ENCODE peak calls at places on chromosomes 13 and 19, in seven cellular contexts. N is breast epithelium, U is K562, L is bronchial epithelial cell, J is esophagus squamous epithelium, Z is heart left ventricle, A is left ventricle myocardium inferior. K is an unnamed sample.

GRCh38 chr19:45256836-45257235 is 5.8 kb downstream of the MARK4 start:
- DNase-seq in N (no peak), U (no peak), L (no peak), J (no peak), Z (no peak), A (no peak), K (no peak)

GRCh38 chr19:51327066-51327985 is 14.6 kb downstream of the VSIG10L start:
- DNase-seq in N (no peak), U (peak; percentile 96), L (no peak), J (no peak), Z (no peak), A (peak; percentile 31), K (peak; percentile 45)

GRCh38 chr13:21661097-21661496 is 9.8 kb upstream of the FGF9 start:
- DNase-seq in N (no peak), U (no peak), L (no peak), J (no peak), Z (no peak), A (no peak), K (no peak)

GRCh38 chr13:93216122-93216521 is 10.5 kb upstream of the GPC6 start:
- DNase-seq in N (no peak), U (peak; percentile 14), L (no peak), J (no peak), Z (no peak), A (no peak), K (no peak)

GRCh38 chr13:69950160-69950559 is 157.5 kb upstream of the ATXN8OS start:
- DNase-seq in N (no peak), U (no peak), L (no peak), J (no peak), Z (no peak), A (no peak), K (no peak)

GRCh38 chr13:67281476-67281875 is 51.3 kb upstream of the PCDH9 start:
- DNase-seq in N (no peak), U (no peak), L (no peak), J (no peak), Z (no peak), A (no peak), K (no peak)

GRCh38 chr19:27905074-27905473 is 1307.9 kb downstream of the UQCRFS1 start:
- DNase-seq in N (no peak), U (no peak), L (no peak), J (no peak), Z (no peak), A (no peak), K (no peak)

GRCh38 chr13:97142452-97142851 is 79.7 kb upstream of the MBNL2 start:
- DNase-seq in N (no peak), U (peak; percentile 34), L (no peak), J (no peak), Z (peak; percentile 65), A (peak; percentile 26), K (peak; percentile 77)

GRCh38 chr19:39237200-39238184 is 7.3 kb downstream of the IFNL3 start:
- DNase-seq in N (peak; percentile 18), U (peak; percentile 37), L (no peak), J (no peak), Z (no peak), A (no peak), K (no peak)

GRCh38 chr13:110240943-110241342 is 66.0 kb downstream of the COL4A1 start:
- DNase-seq in N (no peak), U (no peak), L (no peak), J (no peak), Z (no peak), A (no peak), K (peak; percentile 12)

GRCh38 chr13:44697058-44697457 is 120.9 kb upstream of the TSC22D1 start:
- DNase-seq in N (no peak), U (peak; percentile 10), L (no peak), J (no peak), Z (no peak), A (no peak), K (no peak)

GRCh38 chr19:9768175-9769112 is at the start of gene ZNF846:
- DNase-seq in N (peak; percentile 92), U (peak; percentile 94), L (peak; percentile 88), J (peak; percentile 63), Z (peak; percentile 96), A (peak; percentile 93), K (peak; percentile 95)

GRCh38 chr13:94712287-94712811 is at the start of gene SOX21:
- DNase-seq in N (no peak), U (no peak), L (no peak), J (no peak), Z (no peak), A (no peak), K (no peak)

GRCh38 chr13:94713556-94714182 is 1.3 kb upstream of the SOX21 start:
- DNase-seq in N (no peak), U (no peak), L (no peak), J (no peak), Z (no peak), A (no peak), K (no peak)

GRCh38 chr13:94710881-94711560 is 1.3 kb downstream of the SOX21 start:
- DNase-seq in N (no peak), U (peak; percentile 62), L (no peak), J (no peak), Z (no peak), A (no peak), K (no peak)

GRCh38 chr13:94711561-94712286 is 621 bp downstream of the SOX21 start:
- DNase-seq in N (no peak), U (peak; percentile 39), L (no peak), J (no peak), Z (no peak), A (no peak), K (no peak)

DNA sequence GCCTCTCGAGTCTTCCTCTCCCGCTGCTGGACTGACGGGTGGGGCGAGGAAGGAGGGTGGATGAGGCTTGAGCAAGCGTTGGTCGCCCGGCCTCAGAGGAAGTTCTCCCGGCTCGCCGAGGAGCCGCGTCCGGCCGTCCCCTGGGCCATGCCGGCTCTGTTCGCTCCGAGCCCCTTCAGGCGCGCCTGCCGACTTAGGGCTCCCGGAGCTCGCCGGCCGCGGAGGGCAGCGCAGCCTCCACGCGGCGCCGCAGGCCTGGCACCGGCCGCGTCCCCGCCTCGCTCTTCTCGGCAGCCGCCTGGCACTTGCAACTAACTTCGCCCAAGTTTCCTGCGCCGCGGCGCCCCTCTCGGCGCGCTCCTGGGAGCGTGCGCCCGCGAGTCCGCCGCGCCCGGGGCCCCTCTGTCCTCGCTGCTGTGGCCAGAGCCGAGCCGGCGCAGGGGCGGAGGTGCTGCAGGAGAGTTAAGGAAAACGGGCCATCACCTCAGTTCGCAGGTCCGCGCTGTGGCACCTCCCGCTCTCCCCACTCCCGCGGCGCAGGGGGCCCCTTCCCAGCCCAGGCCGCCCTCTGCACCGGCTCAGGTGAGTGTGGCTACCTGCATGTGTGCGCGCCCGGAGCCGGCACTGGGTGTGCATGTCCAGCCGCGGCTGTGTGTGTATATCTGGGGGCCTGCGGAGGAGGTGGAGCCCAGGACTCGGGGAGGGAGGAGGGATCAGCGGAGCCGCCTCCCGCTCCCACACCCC is 639 bp upstream of the SOX21 start:
- DNase-seq in N (no peak), U (no peak), L (no peak), J (no peak), Z (no peak), A (no peak), K (no peak)
- H3K27me3 ChIP-seq in N (peaks cover 54% of the 10 kb centered on the region), U (peaks cover 13% of the 10 kb centered on the region), L (peaks cover 4% of the 10 kb centered on the region), J (peaks cover 5% of the 10 kb centered on the region), Z (peaks cover 95% of the 10 kb centered on the region), A (peaks cover 99% of the 10 kb centered on the region), K (peaks cover 61% of the 10 kb centered on the region)

DNA sequence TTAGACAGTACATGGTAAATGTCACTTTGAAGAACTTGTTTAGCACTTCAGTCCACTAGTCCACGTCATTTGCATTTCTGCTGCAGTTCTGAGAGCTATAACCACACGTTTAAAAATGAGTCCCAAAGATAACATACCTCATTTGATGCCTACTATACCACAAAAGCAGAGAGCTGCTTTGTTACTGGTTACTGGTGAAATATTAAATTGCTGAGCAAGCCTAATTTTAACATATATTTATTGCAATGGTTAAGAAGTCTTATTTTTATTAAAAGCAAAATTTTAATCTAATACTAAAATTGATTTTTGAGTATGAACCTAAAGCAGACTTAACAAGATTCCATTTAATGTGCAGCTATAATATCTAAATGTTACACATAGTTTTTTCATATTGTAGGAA is 1949.7 kb upstream of the PRR20A start:
- DNase-seq in N (no peak), U (no peak), L (no peak), J (no peak), Z (no peak), A (no peak), K (no peak)
- H3K36me3 ChIP-seq in N (no peaks in the 10 kb centered on the region), U (no peaks in the 10 kb centered on the region), L (no peaks in the 10 kb centered on the region), J (no peaks in the 10 kb centered on the region), Z (no peaks in the 10 kb centered on the region), A (no peaks in the 10 kb centered on the region), K (no peaks in the 10 kb centered on the region)

GRCh38 chr13:41509996-41510395 is 52.6 kb downstream of the RGCC start:
- DNase-seq in N (no peak), U (no peak), L (no peak), J (no peak), Z (no peak), A (no peak), K (no peak)

GRCh38 chr13:41503386-41503785 is 46.0 kb downstream of the RGCC start:
- DNase-seq in N (no peak), U (no peak), L (no peak), J (no peak), Z (no peak), A (no peak), K (no peak)

GRCh38 chr13:41505209-41505835 is 48.0 kb downstream of the RGCC start:
- DNase-seq in N (no peak), U (no peak), L (peak; percentile 68), J (no peak), Z (no peak), A (no peak), K (no peak)

GRCh38 chr13:41502676-41503075 is 45.3 kb downstream of the RGCC start:
- DNase-seq in N (no peak), U (no peak), L (no peak), J (no peak), Z (no peak), A (no peak), K (no peak)

DNA sequence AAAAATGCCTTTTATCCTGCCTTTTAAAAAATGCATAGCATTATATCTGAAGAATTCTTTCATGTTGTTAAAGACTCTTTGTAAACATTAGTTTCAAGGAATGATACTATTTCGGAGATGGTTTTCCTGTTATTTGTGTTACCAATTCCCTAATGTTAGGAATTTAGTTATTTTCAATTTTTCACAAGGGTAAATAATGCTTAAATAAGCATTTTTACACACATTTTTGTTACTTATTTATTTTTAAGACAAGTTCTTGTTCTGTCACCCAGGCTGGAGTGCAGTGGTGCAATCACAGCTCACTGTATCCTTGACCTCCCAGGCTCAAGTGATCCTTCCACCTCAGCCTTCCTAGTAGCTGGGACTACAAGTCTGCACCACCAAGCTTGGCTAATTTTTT is 49.0 kb downstream of the RGCC start:
- DNase-seq in N (no peak), U (no peak), L (no peak), J (no peak), Z (no peak), A (no peak), K (no peak)
- H3K27me3 ChIP-seq in N (no peaks in the 10 kb centered on the region), U (no peaks in the 10 kb centered on the region), L (no peaks in the 10 kb centered on the region), J (no peaks in the 10 kb centered on the region), Z (no peaks in the 10 kb centered on the region), A (no peaks in the 10 kb centered on the region), K (no peaks in the 10 kb centered on the region)

GRCh38 chr19:14450168-14450874 is 17.2 kb downstream of the PKN1 start:
- DNase-seq in N (no peak), U (peak; percentile 99), L (no peak), J (no peak), Z (no peak), A (no peak), K (peak; percentile 47)

GRCh38 chr19:14446336-14447036 is 13.4 kb downstream of the PKN1 start:
- DNase-seq in N (no peak), U (no peak), L (no peak), J (no peak), Z (no peak), A (no peak), K (no peak)

GRCh38 chr19:14449321-14449720 is 16.2 kb downstream of the PKN1 start:
- DNase-seq in N (no peak), U (no peak), L (peak; percentile 18), J (no peak), Z (no peak), A (no peak), K (no peak)

GRCh38 chr19:14450876-14451275 is 17.8 kb downstream of the PKN1 start:
- DNase-seq in N (no peak), U (no peak), L (no peak), J (no peak), Z (no peak), A (no peak), K (no peak)
- H3K36me3 ChIP-seq in N (no peaks in the 10 kb centered on the region), U (peaks cover 66% of the 10 kb centered on the region), L (no peaks in the 10 kb centered on the region), J (peaks cover 42% of the 10 kb centered on the region), Z (peaks cover 100% of the 10 kb centered on the region), A (peaks cover 100% of the 10 kb centered on the region), K (no peaks in the 10 kb centered on the region)